ENCODE peak calls at places on chromosome 5, in nine cellular contexts. One of them, this sample, is unnamed.

GRCh38 chr5:7754997-7755596 is 95.8 kb downstream of the CFAP90 start:
- DNase-seq in H4: peak
- DNase-seq in iPS DF 6.9: peak
- DNase-seq in PC-3: peak
- DNase-seq in naive thymus-derived CD4-positive, alpha-beta T cell: no peak
- DNase-seq in BJ: no peak
- DNase-seq in CD4-positive, alpha-beta T cell: no peak
- DNase-seq in KG1: no peak
- DNase-seq in RWPE1: peak
- DNase-seq in this sample: peak

GRCh38 chr5:78804995-78805394 is 156.4 kb upstream of the LHFPL2 start:
- DNase-seq in iPS DF 6.9: no peak
- DNase-seq in naive thymus-derived CD4-positive, alpha-beta T cell: no peak
- DNase-seq in RWPE1: no peak
- DNase-seq in KG1: no peak
- DNase-seq in PC-3: no peak
- DNase-seq in CD4-positive, alpha-beta T cell: no peak
- DNase-seq in H4: no peak
- DNase-seq in BJ: no peak
- DNase-seq in this sample: no peak

GRCh38 chr5:23884405-23884804 is 377.0 kb downstream of the PRDM9 start:
- DNase-seq in RWPE1: no peak
- DNase-seq in KG1: no peak
- DNase-seq in CD4-positive, alpha-beta T cell: no peak
- DNase-seq in naive thymus-derived CD4-positive, alpha-beta T cell: no peak
- DNase-seq in BJ: no peak
- DNase-seq in iPS DF 6.9: no peak
- DNase-seq in H4: peak
- DNase-seq in PC-3: no peak
- DNase-seq in this sample: no peak

GRCh38 chr5:1360861-1361260 is 16.0 kb upstream of the CLPTM1L start:
- DNase-seq in naive thymus-derived CD4-positive, alpha-beta T cell: no peak
- DNase-seq in KG1: no peak
- DNase-seq in CD4-positive, alpha-beta T cell: no peak
- DNase-seq in RWPE1: no peak
- DNase-seq in iPS DF 6.9: no peak
- DNase-seq in H4: no peak
- DNase-seq in BJ: no peak
- DNase-seq in PC-3: no peak
- DNase-seq in this sample: no peak

GRCh38 chr5:98961665-98962344 is 33.0 kb upstream of the CHD1 start:
- DNase-seq in iPS DF 6.9: no peak
- DNase-seq in CD4-positive, alpha-beta T cell: no peak
- DNase-seq in H4: no peak
- DNase-seq in naive thymus-derived CD4-positive, alpha-beta T cell: no peak
- DNase-seq in BJ: no peak
- DNase-seq in PC-3: no peak
- DNase-seq in KG1: no peak
- DNase-seq in RWPE1: no peak
- DNase-seq in this sample: no peak

GRCh38 chr5:179974946-179975712 is 67.4 kb upstream of the TBC1D9B start:
- DNase-seq in PC-3: peak
- DNase-seq in RWPE1: no peak
- DNase-seq in CD4-positive, alpha-beta T cell: no peak
- DNase-seq in iPS DF 6.9: peak
- DNase-seq in naive thymus-derived CD4-positive, alpha-beta T cell: peak
- DNase-seq in KG1: peak
- DNase-seq in BJ: no peak
- DNase-seq in H4: peak
- DNase-seq in this sample: no peak

GRCh38 chr5:177520906-177521513 is 4.2 kb upstream of the DDX41 start:
- DNase-seq in BJ: no peak
- DNase-seq in RWPE1: no peak
- DNase-seq in CD4-positive, alpha-beta T cell: no peak
- DNase-seq in naive thymus-derived CD4-positive, alpha-beta T cell: no peak
- DNase-seq in PC-3: no peak
- DNase-seq in iPS DF 6.9: no peak
- DNase-seq in H4: no peak
- DNase-seq in KG1: no peak
- DNase-seq in this sample: no peak

GRCh38 chr5:127367029-127367428 is 76.4 kb downstream of the MEGF10 start:
- DNase-seq in RWPE1: no peak
- DNase-seq in BJ: no peak
- DNase-seq in iPS DF 6.9: no peak
- DNase-seq in CD4-positive, alpha-beta T cell: no peak
- DNase-seq in PC-3: no peak
- DNase-seq in KG1: no peak
- DNase-seq in naive thymus-derived CD4-positive, alpha-beta T cell: no peak
- DNase-seq in H4: no peak
- DNase-seq in this sample: no peak

GRCh38 chr5:27450607-27451006 is 412.2 kb upstream of the CDH9 start:
- DNase-seq in naive thymus-derived CD4-positive, alpha-beta T cell: no peak
- DNase-seq in iPS DF 6.9: no peak
- DNase-seq in RWPE1: no peak
- DNase-seq in KG1: no peak
- DNase-seq in H4: peak
- DNase-seq in BJ: no peak
- DNase-seq in PC-3: peak
- DNase-seq in CD4-positive, alpha-beta T cell: no peak
- DNase-seq in this sample: no peak

GRCh38 chr5:126988021-126988569 is 42.3 kb downstream of the MARCHF3 start:
- DNase-seq in CD4-positive, alpha-beta T cell: no peak
- DNase-seq in H4: no peak
- DNase-seq in BJ: no peak
- DNase-seq in RWPE1: no peak
- DNase-seq in iPS DF 6.9: no peak
- DNase-seq in naive thymus-derived CD4-positive, alpha-beta T cell: peak
- DNase-seq in KG1: no peak
- DNase-seq in PC-3: no peak
- DNase-seq in this sample: no peak

GRCh38 chr5:154165886-154166285 is 24.6 kb upstream of the GALNT10 start:
- DNase-seq in CD4-positive, alpha-beta T cell: no peak
- DNase-seq in PC-3: no peak
- DNase-seq in iPS DF 6.9: no peak
- DNase-seq in KG1: no peak
- DNase-seq in RWPE1: no peak
- DNase-seq in H4: no peak
- DNase-seq in BJ: no peak
- DNase-seq in naive thymus-derived CD4-positive, alpha-beta T cell: no peak
- DNase-seq in this sample: no peak

GRCh38 chr5:90483206-90483605 is 8.5 kb downstream of the POLR3G start:
- DNase-seq in RWPE1: no peak
- DNase-seq in PC-3: no peak
- DNase-seq in KG1: no peak
- DNase-seq in naive thymus-derived CD4-positive, alpha-beta T cell: no peak
- DNase-seq in CD4-positive, alpha-beta T cell: no peak
- DNase-seq in H4: no peak
- DNase-seq in BJ: no peak
- DNase-seq in iPS DF 6.9: no peak
- DNase-seq in this sample: no peak

GRCh38 chr5:139690385-139691274 is 42.5 kb downstream of the CXXC5 start:
- DNase-seq in CD4-positive, alpha-beta T cell: no peak
- DNase-seq in KG1: no peak
- DNase-seq in H4: no peak
- DNase-seq in BJ: no peak
- DNase-seq in RWPE1: no peak
- DNase-seq in PC-3: no peak
- DNase-seq in iPS DF 6.9: no peak
- DNase-seq in naive thymus-derived CD4-positive, alpha-beta T cell: no peak
- DNase-seq in this sample: no peak

GRCh38 chr5:120449501-120449900 is 14.6 kb upstream of the PRR16 start:
- DNase-seq in CD4-positive, alpha-beta T cell: no peak
- DNase-seq in naive thymus-derived CD4-positive, alpha-beta T cell: no peak
- DNase-seq in BJ: no peak
- DNase-seq in H4: no peak
- DNase-seq in RWPE1: no peak
- DNase-seq in PC-3: no peak
- DNase-seq in KG1: no peak
- DNase-seq in iPS DF 6.9: no peak
- DNase-seq in this sample: no peak

GRCh38 chr5:159034083-159034824 is 65.5 kb downstream of the EBF1 start:
- DNase-seq in RWPE1: no peak
- DNase-seq in CD4-positive, alpha-beta T cell: no peak
- DNase-seq in BJ: no peak
- DNase-seq in naive thymus-derived CD4-positive, alpha-beta T cell: no peak
- DNase-seq in KG1: no peak
- DNase-seq in iPS DF 6.9: no peak
- DNase-seq in PC-3: peak
- DNase-seq in H4: peak
- DNase-seq in this sample: no peak

GRCh38 chr5:176820937-176821336 is 10.6 kb downstream of the UNC5A start:
- DNase-seq in H4: no peak
- DNase-seq in naive thymus-derived CD4-positive, alpha-beta T cell: no peak
- DNase-seq in iPS DF 6.9: no peak
- DNase-seq in RWPE1: no peak
- DNase-seq in KG1: no peak
- DNase-seq in PC-3: no peak
- DNase-seq in CD4-positive, alpha-beta T cell: no peak
- DNase-seq in BJ: no peak
- DNase-seq in this sample: no peak

GRCh38 chr5:15587941-15588340 is 88.0 kb downstream of the FBXL7 start:
- DNase-seq in PC-3: no peak
- DNase-seq in RWPE1: no peak
- DNase-seq in naive thymus-derived CD4-positive, alpha-beta T cell: no peak
- DNase-seq in CD4-positive, alpha-beta T cell: no peak
- DNase-seq in iPS DF 6.9: no peak
- DNase-seq in BJ: peak
- DNase-seq in H4: no peak
- DNase-seq in KG1: no peak
- DNase-seq in this sample: no peak